ENCODE peak calls at places on chromosome 9, in six cellular contexts. One of them, this sample, is unnamed.
A peak's percentile ranks its signal among the peaks of the same experiment; 100 is the strongest.

GRCh38 chr9:88829276-88829675 is 162.0 kb upstream of the S1PR3 start:
- DNase-seq in left cardiac atrium: no peak
- DNase-seq in psoas muscle: no peak
- DNase-seq in activated CD4-positive, CD25-positive, alpha-beta regulatory T cell treated with anti-CD3 and anti-CD28 coated beads, Interleukin-2, amount 50 U/mL, for 16 hours: no peak
- DNase-seq in astrocyte of the spinal cord: peak; percentile 39
- DNase-seq in activated CD4-positive, alpha-beta T cell treated with anti-CD3 and anti-CD28 coated beads for 36 hours: peak; percentile 60
- DNase-seq in this sample: no peak

GRCh38 chr9:69955536-69956355 is 87.9 kb upstream of the MAMDC2 start:
- DNase-seq in left cardiac atrium: no peak
- DNase-seq in psoas muscle: no peak
- DNase-seq in activated CD4-positive, CD25-positive, alpha-beta regulatory T cell treated with anti-CD3 and anti-CD28 coated beads, Interleukin-2, amount 50 U/mL, for 16 hours: no peak
- DNase-seq in astrocyte of the spinal cord: no peak
- DNase-seq in activated CD4-positive, alpha-beta T cell treated with anti-CD3 and anti-CD28 coated beads for 36 hours: no peak
- DNase-seq in this sample: no peak

GRCh38 chr9:22446950-22447606 is 454 bp downstream of the DMRTA1 start:
- DNase-seq in left cardiac atrium: peak; percentile 55
- DNase-seq in psoas muscle: peak; percentile 82
- DNase-seq in activated CD4-positive, CD25-positive, alpha-beta regulatory T cell treated with anti-CD3 and anti-CD28 coated beads, Interleukin-2, amount 50 U/mL, for 16 hours: no peak
- DNase-seq in astrocyte of the spinal cord: peak; percentile 38
- DNase-seq in activated CD4-positive, alpha-beta T cell treated with anti-CD3 and anti-CD28 coated beads for 36 hours: peak; percentile 63
- DNase-seq in this sample: peak; percentile 10

GRCh38 chr9:96071245-96072124 is 196.0 kb downstream of the ERCC6L2 start:
- DNase-seq in left cardiac atrium: no peak
- DNase-seq in psoas muscle: no peak
- DNase-seq in activated CD4-positive, CD25-positive, alpha-beta regulatory T cell treated with anti-CD3 and anti-CD28 coated beads, Interleukin-2, amount 50 U/mL, for 16 hours: no peak
- DNase-seq in astrocyte of the spinal cord: peak; percentile 20
- DNase-seq in activated CD4-positive, alpha-beta T cell treated with anti-CD3 and anti-CD28 coated beads for 36 hours: peak; percentile 53
- DNase-seq in this sample: no peak

GRCh38 chr9:99948896-99949295 is 42.4 kb downstream of the STX17 start:
- DNase-seq in left cardiac atrium: peak; percentile 29
- DNase-seq in psoas muscle: no peak
- DNase-seq in activated CD4-positive, CD25-positive, alpha-beta regulatory T cell treated with anti-CD3 and anti-CD28 coated beads, Interleukin-2, amount 50 U/mL, for 16 hours: no peak
- DNase-seq in astrocyte of the spinal cord: peak; percentile 43
- DNase-seq in activated CD4-positive, alpha-beta T cell treated with anti-CD3 and anti-CD28 coated beads for 36 hours: no peak
- DNase-seq in this sample: no peak

GRCh38 chr9:73200694-73201432 is 49.2 kb downstream of the ANXA1 start:
- DNase-seq in left cardiac atrium: no peak
- DNase-seq in psoas muscle: no peak
- DNase-seq in activated CD4-positive, CD25-positive, alpha-beta regulatory T cell treated with anti-CD3 and anti-CD28 coated beads, Interleukin-2, amount 50 U/mL, for 16 hours: no peak
- DNase-seq in astrocyte of the spinal cord: peak; percentile 46
- DNase-seq in activated CD4-positive, alpha-beta T cell treated with anti-CD3 and anti-CD28 coated beads for 36 hours: no peak
- DNase-seq in this sample: no peak

GRCh38 chr9:126504977-126505455 is 108.7 kb upstream of the LMX1B start:
- DNase-seq in left cardiac atrium: no peak
- DNase-seq in psoas muscle: no peak
- DNase-seq in activated CD4-positive, CD25-positive, alpha-beta regulatory T cell treated with anti-CD3 and anti-CD28 coated beads, Interleukin-2, amount 50 U/mL, for 16 hours: no peak
- DNase-seq in astrocyte of the spinal cord: no peak
- DNase-seq in activated CD4-positive, alpha-beta T cell treated with anti-CD3 and anti-CD28 coated beads for 36 hours: no peak
- DNase-seq in this sample: no peak

GRCh38 chr9:75170898-75171360 is 82.6 kb downstream of the OSTF1 start:
- DNase-seq in left cardiac atrium: no peak
- DNase-seq in psoas muscle: no peak
- DNase-seq in activated CD4-positive, CD25-positive, alpha-beta regulatory T cell treated with anti-CD3 and anti-CD28 coated beads, Interleukin-2, amount 50 U/mL, for 16 hours: no peak
- DNase-seq in astrocyte of the spinal cord: peak; percentile 37
- DNase-seq in activated CD4-positive, alpha-beta T cell treated with anti-CD3 and anti-CD28 coated beads for 36 hours: no peak
- DNase-seq in this sample: no peak

GRCh38 chr9:85377751-85378289 is 363.9 kb downstream of the AGTPBP1 start:
- DNase-seq in left cardiac atrium: no peak
- DNase-seq in psoas muscle: no peak
- DNase-seq in activated CD4-positive, CD25-positive, alpha-beta regulatory T cell treated with anti-CD3 and anti-CD28 coated beads, Interleukin-2, amount 50 U/mL, for 16 hours: no peak
- DNase-seq in astrocyte of the spinal cord: peak; percentile 56
- DNase-seq in activated CD4-positive, alpha-beta T cell treated with anti-CD3 and anti-CD28 coated beads for 36 hours: no peak
- DNase-seq in this sample: no peak

GRCh38 chr9:90815944-90816357 is 14.3 kb downstream of the SYK start:
- DNase-seq in left cardiac atrium: no peak
- DNase-seq in psoas muscle: no peak
- DNase-seq in activated CD4-positive, CD25-positive, alpha-beta regulatory T cell treated with anti-CD3 and anti-CD28 coated beads, Interleukin-2, amount 50 U/mL, for 16 hours: no peak
- DNase-seq in astrocyte of the spinal cord: no peak
- DNase-seq in activated CD4-positive, alpha-beta T cell treated with anti-CD3 and anti-CD28 coated beads for 36 hours: no peak
- DNase-seq in this sample: no peak

GRCh38 chr9:104905931-104906330 is 22.0 kb downstream of the ABCA1 start:
- DNase-seq in left cardiac atrium: no peak
- DNase-seq in psoas muscle: no peak
- DNase-seq in activated CD4-positive, CD25-positive, alpha-beta regulatory T cell treated with anti-CD3 and anti-CD28 coated beads, Interleukin-2, amount 50 U/mL, for 16 hours: no peak
- DNase-seq in astrocyte of the spinal cord: no peak
- DNase-seq in activated CD4-positive, alpha-beta T cell treated with anti-CD3 and anti-CD28 coated beads for 36 hours: no peak
- DNase-seq in this sample: no peak

GRCh38 chr9:103245369-103245768 is 250.2 kb downstream of the CYLC2 start:
- DNase-seq in left cardiac atrium: no peak
- DNase-seq in psoas muscle: no peak
- DNase-seq in activated CD4-positive, CD25-positive, alpha-beta regulatory T cell treated with anti-CD3 and anti-CD28 coated beads, Interleukin-2, amount 50 U/mL, for 16 hours: no peak
- DNase-seq in astrocyte of the spinal cord: no peak
- DNase-seq in activated CD4-positive, alpha-beta T cell treated with anti-CD3 and anti-CD28 coated beads for 36 hours: no peak
- DNase-seq in this sample: no peak

GRCh38 chr9:91193658-91194391 is 167.9 kb downstream of the AUH start:
- DNase-seq in left cardiac atrium: peak; percentile 92
- DNase-seq in psoas muscle: peak; percentile 94
- DNase-seq in activated CD4-positive, CD25-positive, alpha-beta regulatory T cell treated with anti-CD3 and anti-CD28 coated beads, Interleukin-2, amount 50 U/mL, for 16 hours: peak; percentile 38
- DNase-seq in astrocyte of the spinal cord: peak; percentile 96
- DNase-seq in activated CD4-positive, alpha-beta T cell treated with anti-CD3 and anti-CD28 coated beads for 36 hours: peak; percentile 92
- DNase-seq in this sample: peak; percentile 83

GRCh38 chr9:135049460-135049859 is 38.0 kb upstream of the OLFM1 start:
- DNase-seq in left cardiac atrium: no peak
- DNase-seq in psoas muscle: no peak
- DNase-seq in activated CD4-positive, CD25-positive, alpha-beta regulatory T cell treated with anti-CD3 and anti-CD28 coated beads, Interleukin-2, amount 50 U/mL, for 16 hours: no peak
- DNase-seq in astrocyte of the spinal cord: no peak
- DNase-seq in activated CD4-positive, alpha-beta T cell treated with anti-CD3 and anti-CD28 coated beads for 36 hours: no peak
- DNase-seq in this sample: no peak

GRCh38 chr9:127946728-127947127 is 9.1 kb upstream of the DPM2 start:
- DNase-seq in left cardiac atrium: no peak
- DNase-seq in psoas muscle: no peak
- DNase-seq in activated CD4-positive, CD25-positive, alpha-beta regulatory T cell treated with anti-CD3 and anti-CD28 coated beads, Interleukin-2, amount 50 U/mL, for 16 hours: no peak
- DNase-seq in astrocyte of the spinal cord: no peak
- DNase-seq in activated CD4-positive, alpha-beta T cell treated with anti-CD3 and anti-CD28 coated beads for 36 hours: no peak
- DNase-seq in this sample: no peak

This sample was measured in heart right ventricle.